ENCODE peak calls at places on chromosomes 7 and 10, in eight cellular contexts. Z, U, F, N, L, I, R and K are unnamed samples.

GRCh38 chr7:102889836-102890235 is 23.0 kb upstream of the LRRC17 start:
- DNase-seq in Z (no peak), U (no peak), F (no peak), N (no peak), L (no peak), I (no peak), R (no peak), K (no peak)

GRCh38 chr7:1663243-1663642 is 6.8 kb upstream of the ELFN1 start:
- DNase-seq in Z (no peak), U (no peak), F (no peak), N (no peak), L (no peak), I (no peak), R (no peak), K (no peak)

GRCh38 chr10:118463740-118464139 is 121.6 kb upstream of the FAM204A start:
- DNase-seq in Z (no peak), U (no peak), F (no peak), N (no peak), L (no peak), I (no peak), R (no peak), K (no peak)

GRCh38 chr7:27910341-27910740 is 170.4 kb downstream of the TAX1BP1 start:
- DNase-seq in Z (no peak), U (no peak), F (no peak), N (no peak), L (no peak), I (no peak), R (no peak), K (no peak)

GRCh38 chr7:90192876-90193765 is 18.4 kb upstream of the STEAP2 start:
- DNase-seq in Z (no peak), U (no peak), F (no peak), N (no peak), L (no peak), I (peak), R (no peak), K (no peak)

GRCh38 chr7:16850772-16851466 is 30.9 kb downstream of the AGR3 start:
- DNase-seq in Z (no peak), U (no peak), F (no peak), N (no peak), L (no peak), I (no peak), R (no peak), K (no peak)

GRCh38 chr7:27351137-27351536 is 108.5 kb downstream of the EVX1 start:
- DNase-seq in Z (no peak), U (no peak), F (no peak), N (no peak), L (no peak), I (no peak), R (no peak), K (no peak)

GRCh38 chr10:128011059-128011979 is 104.4 kb downstream of the PTPRE start:
- DNase-seq in Z (peak), U (peak), F (peak), N (peak), L (peak), I (peak), R (peak), K (peak)

GRCh38 chr7:129391546-129392211 is 42.6 kb upstream of the STRIP2 start:
- DNase-seq in Z (no peak), U (no peak), F (no peak), N (no peak), L (no peak), I (no peak), R (no peak), K (no peak)

GRCh38 chr10:60846173-60846572 is 67.9 kb downstream of the CDK1 start:
- DNase-seq in Z (no peak), U (no peak), F (peak), N (peak), L (no peak), I (peak), R (no peak), K (no peak)

GRCh38 chr10:78846770-78847169 is 222.0 kb upstream of the ZMIZ1 start:
- DNase-seq in Z (no peak), U (no peak), F (no peak), N (no peak), L (no peak), I (no peak), R (no peak), K (no peak)

GRCh38 chr10:131846224-131847101 is 54.3 kb upstream of the PPP2R2D start:
- DNase-seq in Z (no peak), U (no peak), F (no peak), N (no peak), L (no peak), I (no peak), R (no peak), K (no peak)

GRCh38 chr7:25124485-25125136 is 449 bp downstream of the CYCS start:
- DNase-seq in Z (no peak), U (no peak), F (peak), N (no peak), L (peak), I (peak), R (no peak), K (no peak)

GRCh38 chr7:71348751-71349415 is 216.9 kb downstream of the GALNT17 start:
- DNase-seq in Z (no peak), U (no peak), F (no peak), N (no peak), L (no peak), I (no peak), R (no peak), K (no peak)

GRCh38 chr10:125057158-125058001 is 103.0 kb downstream of the CTBP2 start:
- DNase-seq in Z (peak), U (no peak), F (no peak), N (peak), L (peak), I (peak), R (peak), K (peak)

GRCh38 chr7:46934198-46934825 is 647.6 kb downstream of the TNS3 start:
- DNase-seq in Z (no peak), U (no peak), F (peak), N (peak), L (no peak), I (peak), R (no peak), K (no peak)

GRCh38 chr7:253491-254336 is 36.3 kb upstream of the FOXL3 start:
- DNase-seq in Z (no peak), U (no peak), F (no peak), N (no peak), L (no peak), I (no peak), R (no peak), K (no peak)

GRCh38 chr7:132419538-132419937 is 156.7 kb downstream of the PLXNA4 start:
- DNase-seq in Z (no peak), U (no peak), F (no peak), N (peak), L (no peak), I (peak), R (no peak), K (no peak)

GRCh38 chr10:91681361-91682276 is 48.7 kb upstream of the PPP1R3C start:
- DNase-seq in Z (no peak), U (no peak), F (peak), N (peak), L (no peak), I (no peak), R (no peak), K (no peak)

GRCh38 chr10:110843031-110843430 is 28.7 kb upstream of the PDCD4 start:
- DNase-seq in Z (no peak), U (no peak), F (no peak), N (no peak), L (peak), I (no peak), R (no peak), K (peak)

GRCh38 chr10:88218362-88218761 is 354.9 kb downstream of the PTEN start:
- DNase-seq in Z (no peak), U (no peak), F (no peak), N (no peak), L (no peak), I (no peak), R (no peak), K (no peak)

GRCh38 chr7:112665709-112666108 is 124.5 kb downstream of the TMEM168 start:
- DNase-seq in Z (no peak), U (no peak), F (peak), N (peak), L (no peak), I (peak), R (no peak), K (no peak)
- TF ChIP-seq CTCF in Z (peak), U (peak), F (no peak), N (no peak), L (no peak), I (peak), R (no peak), K (peak)

GRCh38 chr7:158386866-158387820 is 200.5 kb downstream of the PTPRN2 start:
- DNase-seq in Z (no peak), U (no peak), F (no peak), N (no peak), L (no peak), I (no peak), R (no peak), K (no peak)

GRCh38 chr7:158389514-158390425 is 197.9 kb downstream of the PTPRN2 start:
- DNase-seq in Z (no peak), U (no peak), F (no peak), N (no peak), L (no peak), I (no peak), R (no peak), K (no peak)

GRCh38 chr7:158388928-158389327 is 198.7 kb downstream of the PTPRN2 start:
- DNase-seq in Z (no peak), U (no peak), F (no peak), N (no peak), L (no peak), I (no peak), R (no peak), K (no peak)

GRCh38 chr7:158386355-158386618 is 201.3 kb downstream of the PTPRN2 start:
- DNase-seq in Z (no peak), U (no peak), F (no peak), N (no peak), L (no peak), I (no peak), R (no peak), K (no peak)

GRCh38 chr7:158388072-158388471 is 199.6 kb downstream of the PTPRN2 start:
- DNase-seq in Z (no peak), U (no peak), F (no peak), N (no peak), L (no peak), I (no peak), R (no peak), K (no peak)
- TF ChIP-seq CTCF in Z (no peak), U (no peak), F (no peak), N (no peak), L (no peak), I (no peak), R (no peak), K (no peak)

GRCh38 chr7:36086571-36086970 is 66.5 kb upstream of the EEPD1 start:
- DNase-seq in Z (no peak), U (no peak), F (no peak), N (no peak), L (no peak), I (no peak), R (no peak), K (no peak)

GRCh38 chr7:36082910-36083309 is 70.1 kb upstream of the EEPD1 start:
- DNase-seq in Z (no peak), U (no peak), F (no peak), N (no peak), L (no peak), I (no peak), R (no peak), K (no peak)

GRCh38 chr7:36085096-36085495 is 68.0 kb upstream of the EEPD1 start:
- DNase-seq in Z (no peak), U (no peak), F (no peak), N (no peak), L (no peak), I (no peak), R (no peak), K (no peak)

GRCh38 chr7:36083626-36084380 is 69.3 kb upstream of the EEPD1 start:
- DNase-seq in Z (no peak), U (no peak), F (no peak), N (no peak), L (no peak), I (no peak), R (no peak), K (no peak)

DNA sequence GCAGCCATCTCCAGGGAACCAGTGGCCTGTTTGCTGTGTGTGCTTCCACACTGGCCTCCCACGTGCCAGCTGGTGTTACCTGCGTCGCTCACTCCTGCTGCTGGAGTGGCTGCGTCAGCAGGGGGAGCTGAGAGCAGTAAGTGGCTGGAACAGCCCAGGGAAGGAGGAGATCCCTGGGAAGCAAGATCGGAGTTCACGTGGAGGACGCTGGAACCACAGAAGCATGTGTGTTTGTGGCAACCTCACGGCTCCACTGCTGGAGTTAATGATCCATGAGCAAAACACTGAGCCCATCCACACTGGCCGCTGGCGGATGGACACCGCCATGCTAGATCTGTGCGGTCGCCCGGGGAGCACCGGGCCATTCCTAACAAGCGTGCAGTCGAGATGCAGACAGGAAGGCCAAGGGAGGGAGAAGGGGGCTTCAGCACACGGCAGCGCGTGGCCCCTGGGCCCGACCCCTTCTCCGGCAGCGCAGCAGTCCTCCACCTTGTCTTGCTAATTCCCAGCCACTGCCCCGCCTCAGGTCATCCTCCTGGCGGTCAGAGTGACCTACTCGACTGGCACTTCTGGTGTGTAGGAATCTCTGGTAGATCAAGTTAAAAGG is 68.5 kb upstream of the EEPD1 start:
- DNase-seq in Z (no peak), U (no peak), F (peak), N (peak), L (no peak), I (peak), R (peak), K (no peak)
- TF ChIP-seq CTCF in Z (peak), U (peak), F (peak), N (peak), L (no peak), I (peak), R (no peak), K (no peak)

DNA sequence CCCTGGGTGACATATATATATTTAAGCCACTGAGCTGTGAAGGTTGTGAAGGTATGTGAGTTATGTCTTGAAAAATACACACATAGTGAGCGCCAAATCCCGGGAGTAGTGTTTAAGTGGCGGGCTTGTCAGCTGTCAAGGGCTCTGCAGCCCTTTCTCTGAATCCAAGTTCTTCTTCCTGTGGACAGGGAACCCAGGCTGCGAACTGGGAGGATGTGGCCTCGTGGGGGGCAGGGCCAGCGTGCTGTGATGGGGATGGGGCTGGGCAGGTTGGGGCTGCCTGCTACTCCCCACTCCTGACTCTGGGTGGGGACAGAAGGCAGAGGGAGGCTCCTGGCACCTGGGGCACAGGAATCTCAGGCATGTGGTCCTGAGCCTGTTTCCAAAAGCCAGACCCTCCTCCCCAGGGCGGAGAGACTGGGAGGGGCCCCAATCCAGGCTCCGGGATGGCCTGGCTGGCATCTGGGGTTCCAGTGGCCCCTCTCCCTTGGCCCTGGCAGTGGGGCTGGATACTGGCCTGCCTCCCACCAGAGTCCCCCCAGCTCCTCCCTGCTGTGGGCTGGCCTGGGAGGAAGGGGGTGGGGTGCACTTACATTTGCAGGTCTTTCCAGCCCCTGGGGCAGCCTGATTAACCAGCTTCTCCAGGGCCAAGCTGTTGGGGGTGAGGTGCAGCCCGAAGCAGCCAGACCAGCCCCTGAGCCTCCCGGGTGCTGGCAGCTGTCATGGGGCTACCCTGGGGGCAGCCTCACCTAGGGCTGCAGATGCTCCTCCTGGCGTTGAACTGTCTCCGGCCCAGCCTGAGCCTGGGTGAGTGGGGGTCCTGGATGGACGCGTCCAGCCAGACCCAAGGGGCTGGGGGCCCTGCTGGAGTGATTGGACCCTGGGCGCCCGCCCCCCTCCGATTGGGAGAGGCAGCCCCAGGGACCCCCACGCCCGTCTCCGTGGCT is at the start of gene UPK3B:
- DNase-seq in Z (no peak), U (no peak), F (no peak), N (no peak), L (no peak), I (no peak), R (no peak), K (no peak)
- TF ChIP-seq CTCF in Z (no peak), U (no peak), F (no peak), N (no peak), L (no peak), I (no peak), R (no peak), K (no peak)

GRCh38 chr7:136807598-136807997 is 60.9 kb upstream of the CHRM2 start:
- DNase-seq in Z (no peak), U (no peak), F (no peak), N (no peak), L (peak), I (no peak), R (peak), K (no peak)
- TF ChIP-seq CTCF in Z (no peak), U (no peak), F (no peak), N (no peak), L (peak), I (no peak), R (no peak), K (no peak)

GRCh38 chr7:44087914-44088838 is 5.8 kb upstream of the POLM start:
- DNase-seq in Z (peak), U (no peak), F (peak), N (peak), L (no peak), I (peak), R (no peak), K (no peak)
- TF ChIP-seq CTCF in Z (no peak), U (no peak), F (no peak), N (no peak), L (no peak), I (no peak), R (no peak), K (no peak)

GRCh38 chr10:50614444-50615137 is 9.2 kb downstream of the SGMS1 start:
- DNase-seq in Z (no peak), U (no peak), F (peak), N (no peak), L (peak), I (no peak), R (peak), K (peak)
- TF ChIP-seq CTCF in Z (no peak), U (peak), F (peak), N (peak), L (peak), I (peak), R (peak), K (no peak)

DNA sequence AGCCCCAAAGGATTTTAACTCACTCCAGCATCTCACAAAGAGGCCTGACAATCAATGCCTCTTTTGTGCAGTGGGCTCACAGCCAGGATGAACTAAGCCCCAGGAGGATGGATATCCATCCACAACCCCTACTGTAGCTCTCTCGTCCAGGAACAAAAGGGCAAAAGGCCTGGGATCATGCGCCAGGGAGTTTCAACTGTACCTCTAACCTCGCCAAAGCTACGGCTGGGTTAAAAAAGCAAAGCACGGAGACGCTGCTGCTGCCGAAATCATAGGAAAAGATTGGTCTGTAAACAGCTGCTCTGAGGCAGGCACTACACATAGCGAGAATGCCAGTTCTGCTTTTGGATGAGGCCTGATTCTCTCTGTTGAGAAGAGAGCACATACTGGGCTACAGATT is 32.1 kb downstream of the VSTM4 start:
- DNase-seq in Z (peak), U (no peak), F (no peak), N (peak), L (no peak), I (no peak), R (no peak), K (no peak)
- TF ChIP-seq CTCF in Z (no peak), U (no peak), F (no peak), N (no peak), L (no peak), I (no peak), R (no peak), K (no peak)

GRCh38 chr7:115146148-115146547 is 224.3 kb downstream of the MDFIC start:
- DNase-seq in Z (no peak), U (no peak), F (peak), N (no peak), L (no peak), I (no peak), R (no peak), K (no peak)
- TF ChIP-seq CTCF in Z (no peak), U (no peak), F (no peak), N (no peak), L (no peak), I (no peak), R (no peak), K (no peak)

GRCh38 chr10:32889631-32890212 is 68.3 kb downstream of the ITGB1 start:
- DNase-seq in Z (no peak), U (no peak), F (no peak), N (no peak), L (no peak), I (no peak), R (no peak), K (no peak)

GRCh38 chr10:32888161-32888927 is 69.7 kb downstream of the ITGB1 start:
- DNase-seq in Z (no peak), U (no peak), F (no peak), N (no peak), L (no peak), I (no peak), R (no peak), K (no peak)

GRCh38 chr10:32891261-32891660 is 66.8 kb downstream of the ITGB1 start:
- DNase-seq in Z (no peak), U (no peak), F (no peak), N (no peak), L (no peak), I (no peak), R (no peak), K (no peak)

GRCh38 chr10:32890444-32890843 is 67.6 kb downstream of the ITGB1 start:
- DNase-seq in Z (no peak), U (no peak), F (no peak), N (no peak), L (no peak), I (no peak), R (no peak), K (no peak)

DNA sequence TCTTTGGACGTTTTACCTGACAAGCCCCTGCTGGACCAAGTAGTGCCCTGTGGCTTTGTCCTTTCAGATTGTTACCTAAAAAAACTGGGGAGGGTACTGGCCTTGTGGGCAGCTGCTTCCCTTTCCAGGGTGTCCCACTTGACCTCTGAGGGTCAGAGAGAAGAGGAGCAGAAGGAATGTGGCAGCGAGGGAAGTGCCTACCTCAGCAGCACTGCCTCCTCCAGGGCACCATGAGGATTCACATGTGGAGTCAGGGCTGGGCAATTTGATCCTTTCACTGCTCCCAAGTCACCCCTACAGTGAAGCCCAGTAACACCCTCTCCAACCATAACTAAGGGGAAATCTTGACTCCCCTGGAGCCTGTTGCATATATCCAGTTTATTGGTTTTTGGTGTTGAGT is 64.6 kb downstream of the ITGB1 start:
- DNase-seq in Z (no peak), U (no peak), F (peak), N (peak), L (no peak), I (no peak), R (no peak), K (no peak)
- TF ChIP-seq CTCF in Z (no peak), U (peak), F (no peak), N (no peak), L (peak), I (no peak), R (peak), K (no peak)